ENCODE peak calls at places on chromosomes 4 and X, in nine cellular contexts. One of them, this sample, is unnamed. For H3K27me3, the result is how much of the 10 kb centered on the place peaks cover.

GRCh38 chrX:16435399-16435986 is 214.5 kb upstream of the S100G start:
- DNase-seq in GM12878: no peak
- DNase-seq in hepatocyte: no peak
- DNase-seq in stomach: no peak
- DNase-seq in body of pancreas: no peak
- DNase-seq in left ventricle myocardium inferior: no peak
- DNase-seq in bronchial epithelial cell: no peak
- DNase-seq in breast epithelium: no peak
- DNase-seq in tibial nerve: no peak
- DNase-seq in this sample: no peak

GRCh38 chr4:74545488-74545887 is 100.6 kb downstream of the AREG start:
- DNase-seq in body of pancreas: peak
- DNase-seq in stomach: peak
- DNase-seq in breast epithelium: no peak
- DNase-seq in left ventricle myocardium inferior: no peak
- DNase-seq in tibial nerve: peak
- DNase-seq in hepatocyte: no peak
- DNase-seq in bronchial epithelial cell: peak
- DNase-seq in GM12878: no peak
- DNase-seq in this sample: no peak

GRCh38 chrX:10979956-10980355 is 131.2 kb upstream of the HCCS start:
- DNase-seq in tibial nerve: no peak
- DNase-seq in stomach: no peak
- DNase-seq in bronchial epithelial cell: peak
- DNase-seq in breast epithelium: no peak
- DNase-seq in body of pancreas: no peak
- DNase-seq in left ventricle myocardium inferior: no peak
- DNase-seq in hepatocyte: no peak
- DNase-seq in GM12878: no peak
- DNase-seq in this sample: no peak

GRCh38 chr4:167452922-167453321 is 218.6 kb upstream of the SPOCK3 start:
- DNase-seq in hepatocyte: no peak
- DNase-seq in body of pancreas: no peak
- DNase-seq in breast epithelium: no peak
- DNase-seq in bronchial epithelial cell: no peak
- DNase-seq in stomach: no peak
- DNase-seq in tibial nerve: no peak
- DNase-seq in left ventricle myocardium inferior: no peak
- DNase-seq in GM12878: no peak
- DNase-seq in this sample: no peak

GRCh38 chr4:26009502-26009901 is 95.5 kb downstream of the SMIM20 start:
- DNase-seq in GM12878: no peak
- DNase-seq in tibial nerve: no peak
- DNase-seq in bronchial epithelial cell: no peak
- DNase-seq in breast epithelium: no peak
- DNase-seq in left ventricle myocardium inferior: no peak
- DNase-seq in hepatocyte: no peak
- DNase-seq in body of pancreas: no peak
- DNase-seq in stomach: no peak
- DNase-seq in this sample: no peak

GRCh38 chr4:106893395-106893881 is 142.7 kb downstream of the DKK2 start:
- DNase-seq in GM12878: no peak
- DNase-seq in tibial nerve: no peak
- DNase-seq in hepatocyte: no peak
- DNase-seq in stomach: no peak
- DNase-seq in body of pancreas: no peak
- DNase-seq in breast epithelium: no peak
- DNase-seq in bronchial epithelial cell: no peak
- DNase-seq in left ventricle myocardium inferior: no peak
- DNase-seq in this sample: no peak

GRCh38 chr4:137124278-137124932 is 407.9 kb downstream of the PCDH18 start:
- DNase-seq in stomach: no peak
- DNase-seq in bronchial epithelial cell: peak
- DNase-seq in breast epithelium: no peak
- DNase-seq in tibial nerve: no peak
- DNase-seq in hepatocyte: peak
- DNase-seq in body of pancreas: peak
- DNase-seq in left ventricle myocardium inferior: no peak
- DNase-seq in GM12878: peak
- DNase-seq in this sample: peak

GRCh38 chrX:103585421-103586313 is at the start of gene TCEAL4:
- DNase-seq in tibial nerve: peak
- DNase-seq in stomach: peak
- DNase-seq in hepatocyte: peak
- DNase-seq in left ventricle myocardium inferior: peak
- DNase-seq in body of pancreas: peak
- DNase-seq in GM12878: no peak
- DNase-seq in breast epithelium: peak
- DNase-seq in bronchial epithelial cell: peak
- DNase-seq in this sample: no peak

GRCh38 chrX:132409780-132410556 is 78.9 kb downstream of the MBNL3 start:
- DNase-seq in body of pancreas: no peak
- DNase-seq in tibial nerve: no peak
- DNase-seq in hepatocyte: no peak
- DNase-seq in GM12878: no peak
- DNase-seq in bronchial epithelial cell: no peak
- DNase-seq in breast epithelium: no peak
- DNase-seq in left ventricle myocardium inferior: no peak
- DNase-seq in stomach: no peak
- DNase-seq in this sample: no peak

GRCh38 chr4:78432896-78433295 is 118.7 kb upstream of the ANXA3 start:
- DNase-seq in body of pancreas: no peak
- DNase-seq in GM12878: no peak
- DNase-seq in bronchial epithelial cell: peak
- DNase-seq in hepatocyte: peak
- DNase-seq in breast epithelium: no peak
- DNase-seq in stomach: no peak
- DNase-seq in left ventricle myocardium inferior: no peak
- DNase-seq in tibial nerve: no peak
- DNase-seq in this sample: no peak

GRCh38 chrX:69102805-69103204 is 62.4 kb downstream of the PJA1 start:
- DNase-seq in bronchial epithelial cell: no peak
- DNase-seq in stomach: no peak
- DNase-seq in hepatocyte: no peak
- DNase-seq in tibial nerve: no peak
- DNase-seq in body of pancreas: no peak
- DNase-seq in breast epithelium: no peak
- DNase-seq in left ventricle myocardium inferior: no peak
- DNase-seq in GM12878: no peak
- DNase-seq in this sample: no peak

GRCh38 chr4:88467392-88467791 is 10.5 kb downstream of the HERC5 start:
- DNase-seq in GM12878: no peak
- DNase-seq in hepatocyte: no peak
- DNase-seq in breast epithelium: no peak
- DNase-seq in bronchial epithelial cell: no peak
- DNase-seq in stomach: no peak
- DNase-seq in body of pancreas: no peak
- DNase-seq in left ventricle myocardium inferior: no peak
- DNase-seq in tibial nerve: no peak
- DNase-seq in this sample: no peak

DNA sequence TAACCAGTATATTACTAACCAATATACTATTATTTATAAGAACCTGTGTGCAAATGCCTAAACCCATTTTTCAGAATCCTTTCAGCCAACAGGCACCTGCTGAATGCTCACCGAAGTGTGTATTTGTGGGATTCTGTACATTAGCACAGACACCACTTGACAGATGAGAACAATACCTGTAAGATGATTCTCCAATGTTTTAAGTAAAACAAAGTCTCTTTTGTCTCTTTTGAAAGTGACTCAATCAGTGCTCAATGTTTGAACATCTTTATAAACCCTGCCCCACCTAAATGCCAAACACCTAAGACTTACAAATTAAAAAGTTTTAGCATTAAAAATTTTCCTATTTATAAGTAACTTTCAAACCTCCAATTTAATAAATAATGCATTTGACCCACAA is 763 bp downstream of the ASB9 start:
- DNase-seq in stomach: no peak
- DNase-seq in breast epithelium: no peak
- DNase-seq in left ventricle myocardium inferior: no peak
- DNase-seq in GM12878: no peak
- DNase-seq in bronchial epithelial cell: peak
- DNase-seq in tibial nerve: no peak
- DNase-seq in hepatocyte: no peak
- DNase-seq in body of pancreas: no peak
- DNase-seq in this sample: no peak
- H3K27me3 ChIP-seq in stomach: under half
- H3K27me3 ChIP-seq in breast epithelium: under half
- H3K27me3 ChIP-seq in left ventricle myocardium inferior: under half
- H3K27me3 ChIP-seq in GM12878: under half
- H3K27me3 ChIP-seq in bronchial epithelial cell: under half
- H3K27me3 ChIP-seq in tibial nerve: under half
- H3K27me3 ChIP-seq in hepatocyte: under half
- H3K27me3 ChIP-seq in body of pancreas: under half
- H3K27me3 ChIP-seq in this sample: under half

DNA sequence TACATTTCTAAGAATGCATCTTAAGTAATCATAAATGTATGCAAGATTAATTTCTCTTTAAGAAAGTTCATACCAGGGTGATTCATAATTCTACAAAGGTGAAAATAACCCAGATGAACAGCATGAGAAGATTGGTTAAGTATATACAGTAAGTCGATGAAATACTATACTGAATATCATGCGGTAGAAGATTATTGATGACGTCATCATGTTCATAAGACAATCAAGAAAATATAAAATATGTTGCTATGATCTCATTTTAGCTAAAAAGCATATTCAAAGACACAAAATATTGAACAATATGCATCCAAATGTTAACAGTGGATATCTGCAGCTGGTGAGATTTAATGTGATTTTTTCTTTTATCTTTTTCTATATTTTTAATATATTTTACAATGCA is 312.0 kb upstream of the FGF13 start:
- DNase-seq in breast epithelium: no peak
- DNase-seq in stomach: no peak
- DNase-seq in bronchial epithelial cell: no peak
- DNase-seq in hepatocyte: no peak
- DNase-seq in tibial nerve: no peak
- DNase-seq in left ventricle myocardium inferior: no peak
- DNase-seq in body of pancreas: no peak
- DNase-seq in GM12878: no peak
- DNase-seq in this sample: no peak
- H3K27me3 ChIP-seq in breast epithelium: under half
- H3K27me3 ChIP-seq in stomach: under half
- H3K27me3 ChIP-seq in bronchial epithelial cell: under half
- H3K27me3 ChIP-seq in hepatocyte: under half
- H3K27me3 ChIP-seq in tibial nerve: under half
- H3K27me3 ChIP-seq in left ventricle myocardium inferior: under half
- H3K27me3 ChIP-seq in body of pancreas: under half
- H3K27me3 ChIP-seq in GM12878: under half
- H3K27me3 ChIP-seq in this sample: under half

DNA sequence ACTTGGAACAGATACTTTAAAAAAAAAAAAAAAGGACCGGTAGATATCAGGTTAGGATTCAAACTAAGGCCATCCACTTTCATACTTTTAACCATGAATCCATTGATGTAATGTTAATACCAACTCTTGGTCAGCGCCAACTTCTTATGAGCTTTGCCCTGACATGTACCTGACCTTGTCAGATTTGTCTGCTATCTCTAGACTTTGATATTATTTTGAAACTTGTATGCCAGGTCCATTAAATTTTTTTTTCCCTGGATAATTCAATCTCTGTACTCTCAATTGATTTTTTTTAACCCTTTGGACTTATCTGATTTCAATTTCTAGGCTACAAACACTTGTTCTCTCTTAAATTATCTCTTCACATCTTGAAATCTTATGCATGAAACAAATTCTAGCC is 27.2 kb upstream of the UGT2B7 start:
- DNase-seq in GM12878: no peak
- DNase-seq in hepatocyte: no peak
- DNase-seq in left ventricle myocardium inferior: no peak
- DNase-seq in bronchial epithelial cell: no peak
- DNase-seq in tibial nerve: no peak
- DNase-seq in body of pancreas: no peak
- DNase-seq in breast epithelium: no peak
- DNase-seq in stomach: no peak
- DNase-seq in this sample: no peak
- H3K27me3 ChIP-seq in GM12878: under half
- H3K27me3 ChIP-seq in hepatocyte: under half
- H3K27me3 ChIP-seq in left ventricle myocardium inferior: under half
- H3K27me3 ChIP-seq in bronchial epithelial cell: under half
- H3K27me3 ChIP-seq in tibial nerve: under half
- H3K27me3 ChIP-seq in body of pancreas: under half
- H3K27me3 ChIP-seq in breast epithelium: under half
- H3K27me3 ChIP-seq in stomach: under half
- H3K27me3 ChIP-seq in this sample: under half

GRCh38 chrX:1321689-1322088 is 14.9 kb upstream of the IL3RA start:
- DNase-seq in GM12878: no peak
- DNase-seq in breast epithelium: no peak
- DNase-seq in tibial nerve: no peak
- DNase-seq in stomach: no peak
- DNase-seq in body of pancreas: no peak
- DNase-seq in bronchial epithelial cell: no peak
- DNase-seq in hepatocyte: no peak
- DNase-seq in left ventricle myocardium inferior: no peak
- DNase-seq in this sample: no peak

GRCh38 chrX:1313788-1314187 is 22.8 kb upstream of the IL3RA start:
- DNase-seq in breast epithelium: no peak
- DNase-seq in stomach: no peak
- DNase-seq in hepatocyte: no peak
- DNase-seq in left ventricle myocardium inferior: no peak
- DNase-seq in tibial nerve: no peak
- DNase-seq in body of pancreas: no peak
- DNase-seq in bronchial epithelial cell: no peak
- DNase-seq in GM12878: no peak
- DNase-seq in this sample: no peak

GRCh38 chrX:1322393-1322792 is 14.2 kb upstream of the IL3RA start:
- DNase-seq in body of pancreas: no peak
- DNase-seq in stomach: no peak
- DNase-seq in GM12878: no peak
- DNase-seq in breast epithelium: no peak
- DNase-seq in bronchial epithelial cell: no peak
- DNase-seq in tibial nerve: no peak
- DNase-seq in left ventricle myocardium inferior: no peak
- DNase-seq in hepatocyte: no peak
- DNase-seq in this sample: no peak

DNA sequence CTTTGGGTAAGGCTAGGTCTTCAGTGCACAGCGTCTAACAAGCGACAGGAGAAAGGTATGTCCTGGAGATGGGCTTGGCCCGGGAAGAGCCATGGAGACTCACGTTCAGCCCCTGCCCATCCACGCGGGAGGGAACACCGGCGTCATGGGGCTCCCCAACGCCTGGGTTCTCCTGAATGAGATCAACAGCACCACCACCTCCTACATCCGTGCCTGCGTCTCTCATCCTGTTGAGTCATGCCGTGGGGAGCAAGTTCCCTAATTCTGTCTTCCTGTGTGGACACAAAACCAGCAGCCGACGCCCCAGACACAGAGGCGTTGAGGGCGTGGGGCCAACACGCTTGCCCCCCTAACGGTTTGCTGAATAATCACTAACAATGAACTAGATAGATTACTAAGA is 20.1 kb upstream of the IL3RA start:
- DNase-seq in bronchial epithelial cell: no peak
- DNase-seq in hepatocyte: no peak
- DNase-seq in body of pancreas: peak
- DNase-seq in breast epithelium: no peak
- DNase-seq in tibial nerve: peak
- DNase-seq in left ventricle myocardium inferior: peak
- DNase-seq in stomach: peak
- DNase-seq in GM12878: no peak
- DNase-seq in this sample: peak
- H3K27me3 ChIP-seq in bronchial epithelial cell: under half
- H3K27me3 ChIP-seq in hepatocyte: under half
- H3K27me3 ChIP-seq in body of pancreas: under half
- H3K27me3 ChIP-seq in breast epithelium: under half
- H3K27me3 ChIP-seq in tibial nerve: under half
- H3K27me3 ChIP-seq in left ventricle myocardium inferior: under half
- H3K27me3 ChIP-seq in stomach: under half
- H3K27me3 ChIP-seq in GM12878: under half
- H3K27me3 ChIP-seq in this sample: under half

This sample was measured in HL-60.